ENCODE peak calls at places on chromosomes 16 and 17, in ten cellular contexts. X is transverse colon, L is SK-N-SH, G is sigmoid colon, C is A549, A is ovary, R is HepG2, J is tibial nerve, H is K562, F is stomach. I is an unnamed sample.

GRCh38 chr16:20617271-20617670 is 41.1 kb upstream of the ACSM2B start:
- DNase-seq in L (no peak), F (no peak), J (no peak), C (no peak), R (no peak), G (no peak), H (no peak), A (no peak), X (no peak), I (no peak)

GRCh38 chr16:1125471-1125870 is 27.4 kb upstream of the CACNA1H start:
- DNase-seq in H (peak; percentile 71), L (no peak), F (peak; percentile 30), A (no peak), C (no peak), R (no peak), X (peak; percentile 14), J (no peak), G (peak; percentile 81), I (no peak)

GRCh38 chr17:1147664-1148063 is 32.1 kb downstream of the ABR start:
- DNase-seq in X (peak; percentile 88), A (no peak), G (no peak), H (no peak), F (peak; percentile 81), J (no peak), R (peak; percentile 63), L (no peak), C (peak; percentile 87), I (no peak)

GRCh38 chr17:46769531-46770438 is 48.7 kb downstream of the WNT3 start:
- DNase-seq in C (no peak), J (no peak), F (peak; percentile 24), R (no peak), G (no peak), L (peak; percentile 51), A (no peak), H (no peak), X (no peak), I (no peak)

GRCh38 chr16:56547120-56547948 is 17.5 kb upstream of the MT4 start:
- DNase-seq in C (no peak), X (no peak), L (peak; percentile 20), J (no peak), H (no peak), A (no peak), G (peak; percentile 70), F (no peak), R (no peak), I (no peak)

GRCh38 chr16:695355-696089 is 5.3 kb upstream of the WDR24 start:
- DNase-seq in X (peak; percentile 91), H (peak; percentile 65), L (no peak), J (no peak), G (no peak), A (no peak), F (peak; percentile 76), C (no peak), R (no peak), I (no peak)

GRCh38 chr17:33200587-33200986 is 92.5 kb downstream of the ASIC2 start:
- DNase-seq in G (no peak), J (no peak), H (peak; percentile 30), A (no peak), F (no peak), X (no peak), R (no peak), C (peak; percentile 35), L (peak; percentile 23), I (no peak)

GRCh38 chr17:64343833-64344637 is 46.6 kb downstream of the PECAM1 start:
- DNase-seq in J (peak; percentile 65), F (peak; percentile 53), G (peak; percentile 79), A (peak; percentile 59), X (peak; percentile 55), H (no peak), R (peak; percentile 74), C (peak; percentile 28), L (no peak), I (no peak)

GRCh38 chr17:13909901-13910519 is 159.3 kb upstream of the COX10 start:
- DNase-seq in C (no peak), J (no peak), G (no peak), L (no peak), X (no peak), H (no peak), R (no peak), A (no peak), F (no peak), I (peak; percentile 31)

GRCh38 chr17:35315283-35315682 is 58.1 kb downstream of the SLFN11 start:
- DNase-seq in X (no peak), C (no peak), R (no peak), H (no peak), J (peak; percentile 22), L (no peak), F (no peak), G (no peak), A (peak; percentile 13), I (no peak)

GRCh38 chr16:86723699-86724098 is 145.3 kb downstream of the FOXL1 start:
- DNase-seq in A (no peak), G (no peak), J (no peak), H (no peak), X (no peak), C (no peak), L (no peak), R (no peak), F (no peak), I (no peak)

GRCh38 chr16:49092704-49093103 is 188.9 kb downstream of the CBLN1 start:
- DNase-seq in F (no peak), X (no peak), R (no peak), H (no peak), J (no peak), L (no peak), G (no peak), C (no peak), A (no peak), I (peak; percentile 77)

GRCh38 chr17:40717776-40718175 is 14.2 kb upstream of the KRT24 start:
- DNase-seq in F (no peak), R (no peak), L (no peak), A (no peak), J (no peak), X (no peak), C (no peak), H (no peak), G (no peak), I (no peak)

DNA sequence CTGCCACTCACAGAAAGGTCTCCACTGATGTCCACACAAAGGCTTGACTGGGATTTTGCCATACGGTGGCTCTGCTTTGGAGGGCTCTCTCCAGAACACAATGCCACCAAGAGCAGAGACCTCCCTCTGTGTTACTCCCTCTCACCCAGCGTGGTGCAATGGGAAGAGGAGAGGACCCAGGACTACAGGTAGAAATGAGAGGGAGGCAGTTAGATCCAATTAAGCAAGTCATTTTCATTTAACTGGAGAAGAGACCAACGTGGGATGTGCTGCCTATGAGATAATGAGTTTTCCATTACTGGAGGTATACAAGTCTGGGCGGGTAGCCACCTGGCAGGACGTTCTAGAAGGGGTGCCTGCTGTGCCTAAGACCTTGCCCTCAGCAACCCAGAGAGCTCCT is 34.2 kb downstream of the TOM1L2 start:
- DNase-seq in C (no peak), F (no peak), R (no peak), H (no peak), G (no peak), A (no peak), L (no peak), J (no peak), X (no peak), I (no peak)
- H3K4me1 ChIP-seq in C (peaks cover 58% of the 10 kb centered on the region), F (peaks cover 31% of the 10 kb centered on the region), R (peaks cover 51% of the 10 kb centered on the region), H (peaks cover 2% of the 10 kb centered on the region), G (peaks cover 29% of the 10 kb centered on the region), A (peaks cover 19% of the 10 kb centered on the region), L (peaks cover 90% of the 10 kb centered on the region), J (peaks cover 65% of the 10 kb centered on the region), X (peaks cover 80% of the 10 kb centered on the region), I (peaks cover 56% of the 10 kb centered on the region)

GRCh38 chr17:73250851-73251640 is 10.6 kb downstream of the CPSF4L start:
- DNase-seq in R (no peak), F (no peak), L (no peak), C (no peak), G (no peak), H (no peak), J (no peak), X (no peak), A (no peak), I (no peak)
- H3K27ac ChIP-seq in R (no peak overlapping the region), F (no peak overlapping the region), L (no peak overlapping the region), C (no peak overlapping the region), G (no peak overlapping the region), H (no peak overlapping the region), J (no peak overlapping the region), X (no peak overlapping the region), A (no peak overlapping the region), I (no peak overlapping the region)

DNA sequence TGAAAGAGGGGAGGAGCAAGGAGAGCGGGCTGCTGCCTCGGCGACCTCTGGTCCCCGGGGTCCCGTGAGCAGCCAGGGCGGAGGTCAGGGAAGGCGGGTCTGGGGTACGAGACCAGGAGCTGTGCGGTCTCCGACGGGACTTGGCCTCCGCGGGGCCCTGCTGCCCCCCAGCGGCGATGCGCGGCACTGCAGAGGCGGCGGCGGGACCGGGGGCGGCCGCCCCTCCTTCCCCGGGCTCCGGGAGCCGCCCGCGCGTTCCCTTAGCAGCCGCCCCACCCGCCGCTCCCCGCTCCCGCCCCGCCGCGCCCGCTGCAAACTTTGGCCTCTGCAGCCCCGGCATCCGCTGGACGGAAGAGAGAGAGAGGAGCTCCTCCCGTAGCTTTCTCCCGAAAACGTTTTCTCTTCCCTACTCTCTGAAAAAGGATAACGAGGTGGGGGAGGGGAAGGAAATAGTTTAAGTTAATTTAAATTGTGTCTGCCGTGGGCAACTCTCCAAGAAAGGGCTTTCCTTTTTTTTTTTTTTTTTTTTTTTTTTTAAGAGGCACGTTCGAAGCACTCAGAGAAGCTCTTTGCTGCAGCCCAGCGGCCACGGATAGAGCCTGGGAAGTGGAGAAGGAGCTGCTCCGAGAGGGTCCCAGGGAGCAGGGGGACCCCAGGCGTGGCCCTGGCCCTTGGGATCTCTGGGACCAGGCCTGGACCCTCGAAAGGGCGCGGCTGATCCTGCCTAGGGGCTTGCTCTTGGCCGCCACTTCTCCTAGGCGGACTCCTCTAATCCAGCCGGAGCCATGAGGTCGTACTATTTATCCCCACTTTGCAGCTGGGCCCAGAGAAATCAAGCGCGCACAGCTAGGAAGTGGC is 43.2 kb downstream of the C16orf82 start:
- DNase-seq in G (peak; percentile 80), J (peak; percentile 60), C (peak; percentile 44), L (peak; percentile 93), X (peak; percentile 90), A (peak; percentile 23), H (peak; percentile 94), R (peak; percentile 62), F (peak; percentile 75), I (no peak)
- TF ChIP-seq EP300 in G (no peak), J (peak; percentile 11), C (no peak), L (no peak), X (no peak), A (no peak), H (no peak), R (no peak), F (no peak), I (no peak)

GRCh38 chr17:68489919-68490318 is 22.3 kb upstream of the PRKAR1A start:
- DNase-seq in R (no peak), C (no peak), L (no peak), A (no peak), X (no peak), H (no peak), G (no peak), J (no peak), F (no peak), I (no peak)
- H3K4me1 ChIP-seq in R (peaks cover 44% of the 10 kb centered on the region), C (no peaks in the 10 kb centered on the region), L (no peaks in the 10 kb centered on the region), A (peaks cover 10% of the 10 kb centered on the region), X (peaks cover 27% of the 10 kb centered on the region), H (peaks cover 3% of the 10 kb centered on the region), G (no peaks in the 10 kb centered on the region), J (peaks cover 4% of the 10 kb centered on the region), F (peaks cover 14% of the 10 kb centered on the region), I (peaks cover 25% of the 10 kb centered on the region)